ENCODE peak calls at places on chromosomes 4 and X, in nine cellular contexts. U, E, G, R, C, T, S, L and Q are unnamed samples.

GRCh38 chr4:25172964-25173917 is 13.0 kb upstream of the SEPSECS start:
- DNase-seq in U (no peak), E (no peak), G (peak), R (no peak), C (peak), T (peak), S (no peak), L (no peak), Q (no peak)

GRCh38 chr4:170399894-170400293 is 310.1 kb upstream of the AADAT start:
- DNase-seq in U (no peak), E (no peak), G (peak), R (no peak), C (no peak), T (no peak), S (no peak), L (no peak), Q (no peak)

GRCh38 chrX:153333271-153333670 is 682 bp upstream of the ZNF275 start:
- DNase-seq in U (no peak), E (no peak), G (peak), R (no peak), C (peak), T (peak), S (no peak), L (no peak), Q (no peak)

GRCh38 chrX:12401252-12401651 is 263.0 kb downstream of the FRMPD4 start:
- DNase-seq in U (no peak), E (no peak), G (no peak), R (no peak), C (no peak), T (no peak), S (no peak), L (no peak), Q (no peak)

GRCh38 chr4:17272154-17272553 is 239.7 kb downstream of the QDPR start:
- DNase-seq in U (no peak), E (no peak), G (no peak), R (no peak), C (peak), T (no peak), S (no peak), L (no peak), Q (no peak)

GRCh38 chr4:81628489-81628888 is 156.8 kb upstream of the RASGEF1B start:
- DNase-seq in U (no peak), E (no peak), G (no peak), R (no peak), C (no peak), T (no peak), S (no peak), L (no peak), Q (no peak)

GRCh38 chr4:7424553-7425111 is 10.1 kb downstream of the PSAPL1 start:
- DNase-seq in U (peak), E (peak), G (no peak), R (no peak), C (no peak), T (no peak), S (no peak), L (peak), Q (no peak)

GRCh38 chr4:186144180-186144579 is 39.7 kb downstream of the FAM149A start:
- DNase-seq in U (peak), E (peak), G (no peak), R (no peak), C (peak), T (peak), S (no peak), L (no peak), Q (no peak)

GRCh38 chr4:53507058-53507457 is 84.2 kb downstream of the LNX1 start:
- DNase-seq in U (no peak), E (no peak), G (no peak), R (no peak), C (no peak), T (no peak), S (no peak), L (no peak), Q (no peak)

GRCh38 chrX:110951472-110952269 is 144.3 kb upstream of the PAK3 start:
- DNase-seq in U (no peak), E (no peak), G (no peak), R (no peak), C (no peak), T (no peak), S (no peak), L (no peak), Q (no peak)

GRCh38 chr4:143202824-143203223 is 18.1 kb downstream of the USP38 start:
- DNase-seq in U (no peak), E (no peak), G (no peak), R (no peak), C (no peak), T (peak), S (no peak), L (no peak), Q (no peak)

GRCh38 chrX:12700745-12701144 is 90.5 kb upstream of the PRPS2 start:
- DNase-seq in U (no peak), E (no peak), G (no peak), R (no peak), C (no peak), T (no peak), S (no peak), L (no peak), Q (no peak)

GRCh38 chr4:172515266-172515879 is 653.2 kb upstream of the GALNT7 start:
- DNase-seq in U (peak), E (no peak), G (peak), R (no peak), C (peak), T (peak), S (no peak), L (no peak), Q (peak)

GRCh38 chrX:44157293-44157692 is 184.1 kb upstream of the NDP start:
- DNase-seq in U (no peak), E (no peak), G (no peak), R (no peak), C (no peak), T (no peak), S (no peak), L (no peak), Q (no peak)

GRCh38 chr4:2154215-2154614 is 87.7 kb downstream of the HAUS3 start:
- DNase-seq in U (no peak), E (no peak), G (no peak), R (no peak), C (no peak), T (no peak), S (no peak), L (no peak), Q (no peak)

GRCh38 chr4:2660596-2661211 is 95.4 kb downstream of the TNIP2 start:
- DNase-seq in U (no peak), E (no peak), G (no peak), R (no peak), C (peak), T (peak), S (no peak), L (no peak), Q (no peak)

GRCh38 chr4:76447326-76447954 is 12.4 kb downstream of the SHROOM3 start:
- DNase-seq in U (no peak), E (no peak), G (no peak), R (no peak), C (peak), T (peak), S (no peak), L (no peak), Q (no peak)

GRCh38 chrX:24113161-24113560 is 36.4 kb upstream of the ZFX start:
- DNase-seq in U (no peak), E (no peak), G (peak), R (no peak), C (peak), T (no peak), S (no peak), L (no peak), Q (no peak)